ENCODE peak calls at places on chromosomes 6 and 20, in four cellular contexts. One of them, this sample, is unnamed.

GRCh38 chr6:1310628-1311399 is 1.1 kb upstream of the FOXQ1 start:
- DNase-seq in HepG2: peak
- DNase-seq in SK-N-SH: no peak
- DNase-seq in GM12878: no peak
- DNase-seq in this sample: peak

GRCh38 chr6:104537185-104537584 is 322.5 kb downstream of the HACE1 start:
- DNase-seq in HepG2: no peak
- DNase-seq in SK-N-SH: no peak
- DNase-seq in GM12878: no peak
- DNase-seq in this sample: no peak

GRCh38 chr6:160882741-160883340 is 108.7 kb upstream of the MAP3K4 start:
- DNase-seq in HepG2: no peak
- DNase-seq in SK-N-SH: no peak
- DNase-seq in GM12878: no peak
- DNase-seq in this sample: no peak

GRCh38 chr20:38833154-38833856 is 27.8 kb downstream of the PPP1R16B start:
- DNase-seq in HepG2: no peak
- DNase-seq in SK-N-SH: no peak
- DNase-seq in GM12878: no peak
- DNase-seq in this sample: no peak

GRCh38 chr6:40778186-40778585 is 191.0 kb upstream of the LRFN2 start:
- DNase-seq in HepG2: no peak
- DNase-seq in SK-N-SH: no peak
- DNase-seq in GM12878: no peak
- DNase-seq in this sample: no peak

GRCh38 chr6:19759117-19759880 is 77.9 kb upstream of the ID4 start:
- DNase-seq in HepG2: no peak
- DNase-seq in SK-N-SH: no peak
- DNase-seq in GM12878: no peak
- DNase-seq in this sample: peak

GRCh38 chr6:158758941-158759479 is 60.2 kb downstream of the EZR start:
- DNase-seq in HepG2: no peak
- DNase-seq in SK-N-SH: no peak
- DNase-seq in GM12878: no peak
- DNase-seq in this sample: no peak

GRCh38 chr6:167733740-167734661 is 92.7 kb upstream of the AFDN start:
- DNase-seq in HepG2: peak
- DNase-seq in SK-N-SH: no peak
- DNase-seq in GM12878: no peak
- DNase-seq in this sample: no peak

GRCh38 chr6:72784581-72784980 is 162.7 kb downstream of the KCNQ5 start:
- DNase-seq in HepG2: no peak
- DNase-seq in SK-N-SH: no peak
- DNase-seq in GM12878: no peak
- DNase-seq in this sample: no peak

GRCh38 chr6:107716688-107717089 is 107.4 kb downstream of the SCML4 start:
- DNase-seq in HepG2: no peak
- DNase-seq in SK-N-SH: peak
- DNase-seq in GM12878: peak
- DNase-seq in this sample: peak

GRCh38 chr20:59437601-59438031 is 137.2 kb downstream of the EDN3 start:
- DNase-seq in HepG2: no peak
- DNase-seq in SK-N-SH: peak
- DNase-seq in GM12878: no peak
- DNase-seq in this sample: no peak

GRCh38 chr6:149097794-149098193 is 219.7 kb upstream of the TAB2 start:
- DNase-seq in HepG2: no peak
- DNase-seq in SK-N-SH: no peak
- DNase-seq in GM12878: no peak
- DNase-seq in this sample: no peak

GRCh38 chr6:126076992-126077664 is 90.8 kb downstream of the TRMT11 start:
- DNase-seq in HepG2: peak
- DNase-seq in SK-N-SH: no peak
- DNase-seq in GM12878: no peak
- DNase-seq in this sample: no peak
- TF ChIP-seq RFX5 in HepG2: no peak
- TF ChIP-seq RFX5 in SK-N-SH: no peak
- TF ChIP-seq RFX5 in GM12878: no peak
- TF ChIP-seq RFX5 in this sample: no peak

GRCh38 chr20:39983655-39984054 is 705.4 kb downstream of the MAFB start:
- DNase-seq in HepG2: no peak
- DNase-seq in SK-N-SH: no peak
- DNase-seq in GM12878: no peak
- DNase-seq in this sample: no peak
- TF ChIP-seq PBX3 in HepG2: no peak
- TF ChIP-seq PBX3 in SK-N-SH: no peak
- TF ChIP-seq PBX3 in GM12878: no peak
- TF ChIP-seq PBX3 in this sample: no peak

DNA sequence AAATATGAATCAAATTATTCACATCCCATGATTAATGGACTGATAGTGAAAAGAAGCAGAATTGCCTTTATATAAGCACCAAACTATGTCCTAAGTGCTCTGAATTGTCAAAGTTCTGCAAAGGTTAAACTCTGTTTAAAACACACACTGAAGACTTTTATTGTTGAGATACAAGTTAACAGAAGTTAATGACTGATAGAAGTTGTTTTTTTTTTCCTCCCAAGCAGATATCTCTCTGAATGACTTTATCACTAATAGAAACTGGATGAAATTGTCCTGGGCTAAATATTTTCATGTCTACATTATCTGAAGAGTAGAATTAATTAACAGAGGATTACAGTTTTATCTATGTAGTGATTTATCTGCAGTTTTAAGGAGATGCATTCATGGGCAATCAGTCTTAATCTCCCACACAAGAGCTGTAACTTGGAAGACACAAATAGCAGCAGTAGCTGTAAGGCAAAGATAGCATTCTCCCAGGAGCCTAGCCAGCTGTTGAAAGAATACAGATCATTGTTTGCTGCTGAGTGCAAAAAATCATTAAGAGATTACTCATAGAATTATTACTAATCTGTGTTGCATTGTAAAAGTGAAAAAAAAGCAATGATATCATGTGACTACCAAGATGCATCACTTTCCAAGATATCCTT is 49.9 kb downstream of the BMP5 start:
- DNase-seq in HepG2: no peak
- DNase-seq in SK-N-SH: no peak
- DNase-seq in GM12878: no peak
- DNase-seq in this sample: no peak
- TF ChIP-seq RFX5 in HepG2: no peak
- TF ChIP-seq RFX5 in SK-N-SH: no peak
- TF ChIP-seq RFX5 in GM12878: no peak
- TF ChIP-seq RFX5 in this sample: no peak

DNA sequence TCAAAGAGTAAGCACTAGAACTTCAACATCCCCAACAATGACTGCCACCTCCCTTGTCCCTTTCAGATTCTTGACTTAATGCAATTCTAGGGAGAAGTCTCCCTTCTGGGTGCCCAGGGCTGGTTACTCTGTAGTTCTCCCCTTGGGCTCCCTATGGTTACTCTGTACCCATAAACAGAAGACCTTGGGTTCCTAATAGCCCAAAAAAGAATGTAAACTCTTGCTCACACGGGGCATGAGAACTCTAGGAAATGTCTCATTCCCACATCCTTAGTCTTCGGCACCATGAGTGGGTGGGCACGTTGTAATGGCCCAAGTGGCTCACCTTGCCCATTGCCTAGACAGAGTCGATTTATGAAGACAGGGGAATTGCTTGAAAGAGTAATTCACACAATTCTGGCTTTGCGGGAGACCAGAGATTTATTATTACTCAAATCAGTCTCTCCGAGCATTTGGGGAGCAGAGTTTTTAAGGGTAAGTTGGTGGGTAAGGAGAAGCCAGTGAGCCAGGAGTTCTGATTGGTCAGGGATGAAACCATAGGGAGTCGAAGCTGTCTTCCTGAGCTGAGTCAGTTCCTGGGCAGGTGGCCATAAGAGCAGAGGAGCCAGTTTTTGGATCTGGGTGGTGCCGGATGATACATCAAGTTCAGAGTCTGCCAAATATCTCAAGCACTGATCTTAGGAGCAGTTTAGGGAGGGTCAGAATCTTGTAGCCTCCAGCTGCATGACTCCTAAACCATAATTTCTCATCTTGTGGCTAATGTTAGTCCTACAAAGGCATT is 61.2 kb upstream of the SIRPG start:
- DNase-seq in HepG2: no peak
- DNase-seq in SK-N-SH: no peak
- DNase-seq in GM12878: no peak
- DNase-seq in this sample: no peak
- TF ChIP-seq PBX3 in HepG2: no peak
- TF ChIP-seq PBX3 in SK-N-SH: no peak
- TF ChIP-seq PBX3 in GM12878: no peak
- TF ChIP-seq PBX3 in this sample: no peak

GRCh38 chr6:164859791-164860190 is 449.6 kb downstream of the C6orf118 start:
- DNase-seq in HepG2: no peak
- DNase-seq in SK-N-SH: no peak
- DNase-seq in GM12878: no peak
- DNase-seq in this sample: no peak
- TF ChIP-seq RFX5 in HepG2: no peak
- TF ChIP-seq RFX5 in SK-N-SH: no peak
- TF ChIP-seq RFX5 in GM12878: no peak
- TF ChIP-seq RFX5 in this sample: no peak

DNA sequence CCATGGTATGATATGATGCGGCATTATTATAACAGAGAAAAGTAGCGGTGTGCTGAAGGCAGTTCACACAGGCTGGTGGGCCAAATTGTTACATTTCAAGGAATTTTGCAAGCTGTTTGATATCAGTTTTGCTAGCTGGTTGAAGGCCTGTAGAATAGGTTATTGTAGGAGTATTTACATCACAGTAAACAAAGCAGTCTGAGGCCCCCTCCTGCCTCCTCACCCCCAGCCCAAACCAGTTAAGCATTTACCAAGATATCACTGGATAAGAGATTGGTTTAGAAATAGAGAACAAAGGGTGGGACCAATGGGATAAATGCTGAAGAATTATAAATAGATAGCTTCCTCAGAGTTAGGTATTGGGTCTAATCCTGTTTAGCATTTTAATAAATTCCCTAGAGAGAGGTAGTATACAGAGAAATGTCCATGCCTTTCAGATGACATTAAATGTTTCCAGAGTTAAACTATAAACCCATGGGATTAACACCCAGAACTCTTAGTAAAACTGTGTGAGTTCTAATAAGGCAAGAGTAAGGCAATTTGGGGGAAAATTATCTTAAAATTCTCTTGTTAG is 2.4 kb upstream of the PHACTR2 start:
- DNase-seq in HepG2: peak
- DNase-seq in SK-N-SH: no peak
- DNase-seq in GM12878: no peak
- DNase-seq in this sample: no peak
- TF ChIP-seq PBX3 in HepG2: no peak
- TF ChIP-seq PBX3 in SK-N-SH: no peak
- TF ChIP-seq PBX3 in GM12878: no peak
- TF ChIP-seq PBX3 in this sample: no peak